ENCODE peak calls at places on chromosome 3, in seven cellular contexts. C is fibroblast of lung, U is progenitor cell of endocrine pancreas, K is endothelial cell, R is tibial nerve, L is lung, X is cardiac fibroblast. H is an unnamed sample.

GRCh38 chr3:30873667-30874066 is 20.8 kb downstream of the GADL1 start:
- DNase-seq in C (peak; percentile 20), U (no peak), K (no peak), R (no peak), L (no peak), X (no peak), H (no peak)

GRCh38 chr3:155382396-155383042 is 89.0 kb upstream of the STRIT1 start:
- DNase-seq in C (peak; percentile 51), U (peak; percentile 74), K (peak; percentile 89), R (peak; percentile 70), L (peak; percentile 72), X (peak; percentile 63), H (peak; percentile 52)

GRCh38 chr3:124563376-124563775 is 166.9 kb upstream of the UMPS start:
- DNase-seq in C (no peak), U (no peak), K (no peak), R (no peak), L (no peak), X (no peak), H (peak; percentile 36)

GRCh38 chr3:95508124-95508523 is 1306.3 kb upstream of the EPHA6 start:
- DNase-seq in C (no peak), U (no peak), K (no peak), R (no peak), L (no peak), X (no peak), H (no peak)

GRCh38 chr3:112948346-112948838 is 26.5 kb downstream of the CD200R1 start:
- DNase-seq in C (no peak), U (no peak), K (no peak), R (no peak), L (no peak), X (no peak), H (no peak)

GRCh38 chr3:152172465-152172864 is 96.3 kb upstream of the MBNL1 start:
- DNase-seq in C (no peak), U (no peak), K (no peak), R (no peak), L (no peak), X (no peak), H (no peak)

GRCh38 chr3:123352134-123352554 is 96.7 kb downstream of the ADCY5 start:
- DNase-seq in C (no peak), U (no peak), K (no peak), R (no peak), L (no peak), X (no peak), H (no peak)

GRCh38 chr3:182702216-182702615 is 91.1 kb upstream of the ATP11B start:
- DNase-seq in C (no peak), U (no peak), K (no peak), R (no peak), L (no peak), X (no peak), H (no peak)

GRCh38 chr3:129718201-129718600 is 111.7 kb upstream of the PLXND1 start:
- DNase-seq in C (no peak), U (no peak), K (no peak), R (no peak), L (no peak), X (no peak), H (no peak)

GRCh38 chr3:15427182-15427880 is at the start of the genes EAF1 and METTL6:
- DNase-seq in C (peak; percentile 79), U (peak; percentile 48), K (peak; percentile 71), R (peak; percentile 79), L (peak; percentile 86), X (peak; percentile 83), H (peak; percentile 68)

GRCh38 chr3:41711656-41712055 is 250.2 kb downstream of the ULK4 start:
- DNase-seq in C (peak; percentile 70), U (no peak), K (no peak), R (no peak), L (no peak), X (peak; percentile 48), H (peak; percentile 26)

GRCh38 chr3:68256635-68257034 is 602.2 kb upstream of the SUCLG2 start:
- DNase-seq in C (no peak), U (no peak), K (peak; percentile 9), R (no peak), L (no peak), X (no peak), H (no peak)

GRCh38 chr3:34725774-34726173 is 913.6 kb upstream of the ARPP21 start:
- DNase-seq in C (peak; percentile 1), U (no peak), K (no peak), R (no peak), L (no peak), X (no peak), H (no peak)

GRCh38 chr3:123618768-123619484 is 34.1 kb upstream of the HACD2 start:
- DNase-seq in C (peak; percentile 74), U (no peak), K (no peak), R (peak; percentile 78), L (peak; percentile 67), X (peak; percentile 94), H (peak; percentile 37)

GRCh38 chr3:151305081-151305777 is 11.4 kb downstream of the GPR87 start:
- DNase-seq in C (peak; percentile 99), U (peak; percentile 13), K (peak; percentile 31), R (peak; percentile 52), L (peak; percentile 71), X (peak; percentile 96), H (peak; percentile 97)

GRCh38 chr3:138367912-138368311 is 19.5 kb downstream of the MRAS start:
- DNase-seq in C (peak; percentile 45), U (no peak), K (no peak), R (peak; percentile 45), L (peak; percentile 50), X (peak; percentile 42), H (no peak)

GRCh38 chr3:170980399-170980798 is 46.1 kb downstream of the SLC2A2 start:
- DNase-seq in C (no peak), U (no peak), K (no peak), R (no peak), L (no peak), X (no peak), H (no peak)
- TF ChIP-seq CTCF in C (no peak), U (no peak), K (peak; percentile 61), R (no peak), L (no peak), X (no peak), H (peak; percentile 56)

GRCh38 chr3:23325466-23326065 is 122.4 kb downstream of the UBE2E2 start:
- DNase-seq in C (peak; percentile 25), U (no peak), K (no peak), R (no peak), L (no peak), X (no peak), H (no peak)

GRCh38 chr3:23330568-23330967 is 127.4 kb downstream of the UBE2E2 start:
- DNase-seq in C (no peak), U (no peak), K (no peak), R (no peak), L (no peak), X (no peak), H (no peak)

GRCh38 chr3:23333633-23334032 is 130.5 kb downstream of the UBE2E2 start:
- DNase-seq in C (no peak), U (no peak), K (no peak), R (no peak), L (no peak), X (no peak), H (no peak)

GRCh38 chr3:23329471-23329870 is 126.3 kb downstream of the UBE2E2 start:
- DNase-seq in C (no peak), U (no peak), K (no peak), R (no peak), L (no peak), X (no peak), H (no peak)

GRCh38 chr3:23331141-23331935 is 128.2 kb downstream of the UBE2E2 start:
- DNase-seq in C (no peak), U (no peak), K (no peak), R (no peak), L (no peak), X (no peak), H (no peak)
- TF ChIP-seq CTCF in C (no peak), U (no peak), K (no peak), R (no peak), L (no peak), X (no peak), H (no peak)

DNA sequence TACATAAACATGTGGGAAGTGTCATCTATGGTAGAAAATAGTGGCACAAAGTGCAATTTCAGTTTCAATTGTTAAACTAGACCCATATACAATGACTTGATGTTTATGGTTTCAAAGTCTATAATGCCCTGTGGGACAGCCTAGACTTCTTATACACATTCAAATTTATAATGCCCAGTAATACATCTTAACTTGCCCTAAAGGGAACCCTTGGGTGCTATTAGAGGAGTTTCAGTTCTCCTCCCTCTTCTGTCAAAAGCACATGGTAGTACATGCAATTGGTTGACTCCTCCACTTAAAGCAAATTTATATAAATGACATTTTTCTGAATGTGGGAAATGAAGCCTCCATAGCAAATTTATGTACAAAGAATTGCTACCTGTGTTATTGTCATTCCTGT is 30.2 kb upstream of the OR5K4 start:
- DNase-seq in C (no peak), U (no peak), K (no peak), R (no peak), L (no peak), X (no peak), H (no peak)
- TF ChIP-seq CTCF in C (no peak), U (no peak), K (no peak), R (no peak), L (no peak), X (no peak), H (no peak)

GRCh38 chr3:72973786-72974185 is 22.8 kb upstream of the PPP4R2 start:
- DNase-seq in C (no peak), U (no peak), K (no peak), R (no peak), L (no peak), X (no peak), H (no peak)

GRCh38 chr3:72976182-72976825 is 20.3 kb upstream of the PPP4R2 start:
- DNase-seq in C (peak; percentile 25), U (no peak), K (no peak), R (no peak), L (no peak), X (peak; percentile 44), H (peak; percentile 37)

GRCh38 chr3:72974956-72975355 is 21.7 kb upstream of the PPP4R2 start:
- DNase-seq in C (no peak), U (no peak), K (no peak), R (no peak), L (no peak), X (no peak), H (no peak)

GRCh38 chr3:72977463-72977862 is 19.1 kb upstream of the PPP4R2 start:
- DNase-seq in C (peak; percentile 23), U (no peak), K (no peak), R (no peak), L (no peak), X (no peak), H (no peak)

GRCh38 chr3:72977060-72977459 is 19.6 kb upstream of the PPP4R2 start:
- DNase-seq in C (no peak), U (no peak), K (no peak), R (no peak), L (no peak), X (peak; percentile 12), H (no peak)
- TF ChIP-seq CTCF in C (peak; percentile 4), U (peak; percentile 18), K (peak; percentile 33), R (no peak), L (no peak), X (no peak), H (peak; percentile 56)

H was measured in HFFc6.